ENCODE peak calls at places on chromosomes 2 and 18, in ten cellular contexts. P, X, E, D, Q, W, U, K, R and C are unnamed samples.

GRCh38 chr2:27369471-27370025 is 590 bp downstream of the EIF2B4 start:
- DNase-seq in X (no peak), P (no peak), U (peak), W (peak), E (no peak), Q (no peak), D (peak), K (no peak), R (no peak), C (no peak)

GRCh38 chr2:162581931-162582330 is 238.0 kb downstream of the GCA start:
- DNase-seq in Q (no peak), U (no peak), R (no peak), E (no peak), W (no peak), D (no peak), X (peak), K (no peak), P (no peak), C (no peak)

GRCh38 chr2:121390082-121390481 is 105.1 kb upstream of the TFCP2L1 start:
- DNase-seq in R (no peak), W (no peak), D (no peak), E (no peak), U (no peak), K (no peak), P (no peak), X (no peak), Q (no peak), C (no peak)

GRCh38 chr2:45871541-45871940 is 220.1 kb downstream of the PRKCE start:
- DNase-seq in U (no peak), D (no peak), R (no peak), K (no peak), E (no peak), Q (no peak), X (no peak), W (no peak), P (no peak), C (no peak)

GRCh38 chr18:76572517-76573247 is 77.6 kb upstream of the ZNF516 start:
- DNase-seq in D (no peak), X (no peak), K (no peak), W (no peak), R (no peak), Q (no peak), U (no peak), E (no peak), P (no peak), C (no peak)

GRCh38 chr2:79219383-79219988 is 59.9 kb upstream of the REG3A start:
- DNase-seq in P (no peak), R (peak), Q (no peak), K (no peak), W (peak), U (no peak), X (peak), D (peak), E (no peak), C (no peak)

GRCh38 chr2:84904717-84905174 is 710 bp upstream of the TMSB10 start:
- DNase-seq in X (peak), W (no peak), D (peak), R (no peak), P (no peak), K (no peak), Q (peak), U (peak), E (peak), C (no peak)

GRCh38 chr2:54570925-54571694 is 115.0 kb downstream of the SPTBN1 start:
- DNase-seq in P (peak), U (peak), E (peak), X (peak), Q (no peak), K (peak), D (no peak), W (peak), R (no peak), C (no peak)

GRCh38 chr18:64083906-64084305 is 65.0 kb downstream of the LINC00305 start:
- DNase-seq in E (no peak), P (no peak), U (no peak), K (no peak), Q (no peak), R (no peak), X (no peak), W (no peak), D (no peak), C (no peak)